ENCODE peak calls at places on chromosomes 5 and 9, in five cellular contexts. One of them, this sample, is unnamed.
A peak's percentile ranks its signal among the peaks of the same experiment; 100 is the strongest.

GRCh38 chr9:19233344-19233743 is 2.9 kb downstream of the DENND4C start:
- DNase-seq in neuronal stem cell: no peak
- DNase-seq in H1: no peak
- DNase-seq in trophoblast cell: no peak
- DNase-seq in H9: no peak
- DNase-seq in this sample: no peak

GRCh38 chr5:37867634-37868033 is 27.8 kb upstream of the GDNF start:
- DNase-seq in neuronal stem cell: no peak
- DNase-seq in H1: no peak
- DNase-seq in trophoblast cell: no peak
- DNase-seq in H9: no peak
- DNase-seq in this sample: peak; percentile 74

GRCh38 chr9:38371495-38371894 is 21.0 kb upstream of the ALDH1B1 start:
- DNase-seq in neuronal stem cell: no peak
- DNase-seq in H1: no peak
- DNase-seq in trophoblast cell: peak; percentile 63
- DNase-seq in H9: no peak
- DNase-seq in this sample: no peak

GRCh38 chr9:5425006-5425628 is 12.6 kb downstream of the PLGRKT start:
- DNase-seq in neuronal stem cell: no peak
- DNase-seq in H1: no peak
- DNase-seq in trophoblast cell: peak; percentile 76
- DNase-seq in H9: no peak
- DNase-seq in this sample: peak; percentile 31

GRCh38 chr5:102922839-102923477 is 167.9 kb downstream of the PAM start:
- DNase-seq in neuronal stem cell: no peak
- DNase-seq in H1: no peak
- DNase-seq in trophoblast cell: no peak
- DNase-seq in H9: no peak
- DNase-seq in this sample: peak; percentile 11

GRCh38 chr5:92605591-92605990 is 975.4 kb downstream of the NR2F1-AS1 start:
- DNase-seq in neuronal stem cell: no peak
- DNase-seq in H1: no peak
- DNase-seq in trophoblast cell: no peak
- DNase-seq in H9: no peak
- DNase-seq in this sample: no peak

GRCh38 chr5:67652212-67652611 is 455.6 kb upstream of the CD180 start:
- DNase-seq in neuronal stem cell: no peak
- DNase-seq in H1: no peak
- DNase-seq in trophoblast cell: no peak
- DNase-seq in H9: no peak
- DNase-seq in this sample: no peak

GRCh38 chr5:153491408-153491807 is 938 bp downstream of the GRIA1 start:
- DNase-seq in neuronal stem cell: no peak
- DNase-seq in H1: no peak
- DNase-seq in trophoblast cell: no peak
- DNase-seq in H9: no peak
- DNase-seq in this sample: no peak

GRCh38 chr5:168683247-168683926 is 104.2 kb upstream of the PANK3 start:
- DNase-seq in neuronal stem cell: no peak
- DNase-seq in H1: no peak
- DNase-seq in trophoblast cell: no peak
- DNase-seq in H9: no peak
- DNase-seq in this sample: no peak

GRCh38 chr9:98495530-98495929 is 213.2 kb downstream of the GABBR2 start:
- DNase-seq in neuronal stem cell: no peak
- DNase-seq in H1: no peak
- DNase-seq in trophoblast cell: no peak
- DNase-seq in H9: no peak
- DNase-seq in this sample: no peak

GRCh38 chr9:98491231-98491651 is 217.5 kb downstream of the GABBR2 start:
- DNase-seq in neuronal stem cell: no peak
- DNase-seq in H1: no peak
- DNase-seq in trophoblast cell: no peak
- DNase-seq in H9: no peak
- DNase-seq in this sample: no peak

GRCh38 chr9:98500337-98500919 is 208.3 kb downstream of the GABBR2 start:
- DNase-seq in neuronal stem cell: no peak
- DNase-seq in H1: no peak
- DNase-seq in trophoblast cell: peak; percentile 53
- DNase-seq in H9: peak; percentile 22
- DNase-seq in this sample: no peak

GRCh38 chr9:98491778-98492177 is 217.0 kb downstream of the GABBR2 start:
- DNase-seq in neuronal stem cell: no peak
- DNase-seq in H1: no peak
- DNase-seq in trophoblast cell: peak; percentile 47
- DNase-seq in H9: no peak
- DNase-seq in this sample: peak; percentile 60

GRCh38 chr9:98494852-98495251 is 213.9 kb downstream of the GABBR2 start:
- DNase-seq in neuronal stem cell: no peak
- DNase-seq in H1: no peak
- DNase-seq in trophoblast cell: no peak
- DNase-seq in H9: no peak
- DNase-seq in this sample: no peak
- H2BK12ac ChIP-seq in neuronal stem cell: no peak overlapping the region
- H2BK12ac ChIP-seq in H1: no peak overlapping the region
- H2BK12ac ChIP-seq in trophoblast cell: no peak overlapping the region
- H2BK12ac ChIP-seq in H9: no peak overlapping the region
- H2BK12ac ChIP-seq in this sample: no peak overlapping the region

GRCh38 chr5:111999286-111999685 is 242.3 kb upstream of the NREP start:
- DNase-seq in neuronal stem cell: no peak
- DNase-seq in H1: no peak
- DNase-seq in trophoblast cell: no peak
- DNase-seq in H9: no peak
- DNase-seq in this sample: peak; percentile 62

GRCh38 chr5:111996574-111996973 is 239.6 kb upstream of the NREP start:
- DNase-seq in neuronal stem cell: no peak
- DNase-seq in H1: no peak
- DNase-seq in trophoblast cell: no peak
- DNase-seq in H9: no peak
- DNase-seq in this sample: no peak

GRCh38 chr5:111995701-111996100 is 238.7 kb upstream of the NREP start:
- DNase-seq in neuronal stem cell: no peak
- DNase-seq in H1: no peak
- DNase-seq in trophoblast cell: no peak
- DNase-seq in H9: no peak
- DNase-seq in this sample: no peak

GRCh38 chr5:111998871-111999270 is 241.9 kb upstream of the NREP start:
- DNase-seq in neuronal stem cell: no peak
- DNase-seq in H1: no peak
- DNase-seq in trophoblast cell: no peak
- DNase-seq in H9: no peak
- DNase-seq in this sample: no peak

DNA sequence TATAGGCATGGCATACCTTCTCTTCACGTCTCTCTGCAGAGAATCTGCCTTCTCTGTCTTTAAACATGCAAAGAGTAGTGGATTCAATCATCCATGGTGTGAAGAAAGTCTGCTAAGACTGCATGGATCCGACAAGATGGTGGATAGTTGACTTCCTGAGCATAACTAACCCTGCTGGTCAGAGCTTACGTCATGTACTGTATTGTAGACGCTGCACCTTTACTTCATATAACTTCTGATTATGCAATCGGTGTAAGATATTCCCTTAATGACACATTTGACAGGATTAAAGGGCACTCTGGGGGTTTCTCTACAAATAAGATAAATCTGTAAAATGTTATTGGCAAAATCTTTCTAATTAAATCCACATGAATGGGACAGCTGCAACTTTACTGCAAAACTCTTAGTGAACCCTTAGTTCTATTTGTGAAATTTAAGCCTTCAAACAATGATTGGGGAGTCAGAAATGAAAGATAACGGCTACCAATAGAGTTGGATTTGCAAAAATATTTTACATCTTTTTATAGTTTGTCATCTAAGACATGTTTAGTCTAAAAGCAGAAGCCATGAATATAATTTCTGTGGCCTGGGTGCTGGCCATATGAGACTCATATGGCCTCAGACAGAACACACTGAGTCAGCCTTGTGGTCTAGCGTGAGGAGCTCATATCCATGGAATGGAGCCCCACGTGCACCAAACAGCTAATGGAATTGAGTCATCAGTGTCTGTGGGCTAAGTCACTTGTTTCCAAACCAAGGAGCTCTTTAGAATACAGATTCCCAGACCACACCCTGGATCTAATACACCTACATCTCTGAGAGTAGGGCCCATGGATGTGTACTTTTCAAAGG is 240.5 kb upstream of the NREP start:
- DNase-seq in neuronal stem cell: no peak
- DNase-seq in H1: no peak
- DNase-seq in trophoblast cell: peak; percentile 46
- DNase-seq in H9: no peak
- DNase-seq in this sample: peak; percentile 99
- H3K27ac ChIP-seq in neuronal stem cell: no peak overlapping the region
- H3K27ac ChIP-seq in H1: no peak overlapping the region
- H3K27ac ChIP-seq in trophoblast cell: no peak overlapping the region
- H3K27ac ChIP-seq in H9: no peak overlapping the region
- H3K27ac ChIP-seq in this sample: peak overlapping the region; percentile 21

GRCh38 chr9:87787735-87788134 is 61.8 kb downstream of the CTSL start:
- DNase-seq in neuronal stem cell: no peak
- DNase-seq in H1: no peak
- DNase-seq in trophoblast cell: no peak
- DNase-seq in H9: no peak
- DNase-seq in this sample: peak; percentile 8
- H2BK12ac ChIP-seq in neuronal stem cell: no peak overlapping the region
- H2BK12ac ChIP-seq in H1: no peak overlapping the region
- H2BK12ac ChIP-seq in trophoblast cell: no peak overlapping the region
- H2BK12ac ChIP-seq in H9: no peak overlapping the region
- H2BK12ac ChIP-seq in this sample: no peak overlapping the region

DNA sequence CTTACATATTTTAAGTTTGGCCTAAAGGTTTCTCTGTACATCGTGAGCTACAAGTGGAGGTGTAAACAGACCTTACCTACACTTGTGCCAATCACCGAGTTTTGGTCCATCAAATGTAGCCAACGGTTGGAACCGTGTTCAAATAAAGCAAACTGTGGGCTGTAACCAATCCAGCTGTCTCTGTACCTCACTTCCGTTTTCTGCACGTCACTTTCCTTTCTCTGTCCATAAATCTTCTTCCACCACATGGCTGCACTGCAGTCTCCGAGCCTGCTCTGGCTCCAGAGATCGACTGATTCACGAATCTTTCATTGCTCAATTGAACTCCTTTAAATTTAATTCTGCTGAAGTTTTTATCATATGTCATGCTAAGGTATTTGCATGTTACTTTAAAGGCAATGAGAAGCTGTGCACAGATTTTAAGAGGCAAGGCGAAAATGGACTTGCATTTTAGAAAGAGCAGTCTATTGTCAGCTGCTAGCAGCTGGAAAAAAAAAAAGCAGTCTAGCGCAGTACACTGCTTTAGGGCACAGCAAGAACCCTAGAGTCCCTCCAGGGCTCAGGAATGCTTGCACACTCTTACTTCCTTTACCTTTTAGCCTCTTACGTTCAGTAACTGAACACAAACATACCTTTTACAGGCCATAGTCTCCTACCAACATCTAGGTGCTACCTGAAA is 13.2 kb downstream of the TTC39B start:
- DNase-seq in neuronal stem cell: no peak
- DNase-seq in H1: no peak
- DNase-seq in trophoblast cell: no peak
- DNase-seq in H9: no peak
- DNase-seq in this sample: peak; percentile 48
- H3K27ac ChIP-seq in neuronal stem cell: no peak overlapping the region
- H3K27ac ChIP-seq in H1: no peak overlapping the region
- H3K27ac ChIP-seq in trophoblast cell: no peak overlapping the region
- H3K27ac ChIP-seq in H9: no peak overlapping the region
- H3K27ac ChIP-seq in this sample: peak overlapping the region; percentile 91

GRCh38 chr5:138351056-138351455 is 1.4 kb upstream of the KDM3B start:
- DNase-seq in neuronal stem cell: no peak
- DNase-seq in H1: no peak
- DNase-seq in trophoblast cell: no peak
- DNase-seq in H9: no peak
- DNase-seq in this sample: no peak

GRCh38 chr5:138352071-138352721 is at the start of gene KDM3B:
- DNase-seq in neuronal stem cell: peak; percentile 89
- DNase-seq in H1: peak; percentile 83
- DNase-seq in trophoblast cell: peak; percentile 97
- DNase-seq in H9: peak; percentile 92
- DNase-seq in this sample: peak; percentile 82

GRCh38 chr5:138352722-138353549 is 451 bp downstream of the KDM3B start:
- DNase-seq in neuronal stem cell: peak; percentile 63
- DNase-seq in H1: no peak
- DNase-seq in trophoblast cell: peak; percentile 74
- DNase-seq in H9: peak; percentile 62
- DNase-seq in this sample: peak; percentile 74

GRCh38 chr5:138349842-138350635 is 2.4 kb upstream of the KDM3B start:
- DNase-seq in neuronal stem cell: no peak
- DNase-seq in H1: no peak
- DNase-seq in trophoblast cell: no peak
- DNase-seq in H9: no peak
- DNase-seq in this sample: no peak

GRCh38 chr5:138351517-138351916 is 968 bp upstream of the KDM3B start:
- DNase-seq in neuronal stem cell: no peak
- DNase-seq in H1: no peak
- DNase-seq in trophoblast cell: no peak
- DNase-seq in H9: no peak
- DNase-seq in this sample: no peak
- H2BK12ac ChIP-seq in neuronal stem cell: no peak overlapping the region
- H2BK12ac ChIP-seq in H1: no peak overlapping the region
- H2BK12ac ChIP-seq in trophoblast cell: no peak overlapping the region
- H2BK12ac ChIP-seq in H9: no peak overlapping the region
- H2BK12ac ChIP-seq in this sample: no peak overlapping the region

GRCh38 chr9:97923529-97924108 is 1.3 kb upstream of the TRMO start:
- DNase-seq in neuronal stem cell: peak; percentile 57
- DNase-seq in H1: no peak
- DNase-seq in trophoblast cell: peak; percentile 88
- DNase-seq in H9: peak; percentile 52
- DNase-seq in this sample: peak; percentile 91
- H3K27ac ChIP-seq in neuronal stem cell: no peak overlapping the region
- H3K27ac ChIP-seq in H1: no peak overlapping the region
- H3K27ac ChIP-seq in trophoblast cell: no peak overlapping the region
- H3K27ac ChIP-seq in H9: no peak overlapping the region
- H3K27ac ChIP-seq in this sample: no peak overlapping the region

DNA sequence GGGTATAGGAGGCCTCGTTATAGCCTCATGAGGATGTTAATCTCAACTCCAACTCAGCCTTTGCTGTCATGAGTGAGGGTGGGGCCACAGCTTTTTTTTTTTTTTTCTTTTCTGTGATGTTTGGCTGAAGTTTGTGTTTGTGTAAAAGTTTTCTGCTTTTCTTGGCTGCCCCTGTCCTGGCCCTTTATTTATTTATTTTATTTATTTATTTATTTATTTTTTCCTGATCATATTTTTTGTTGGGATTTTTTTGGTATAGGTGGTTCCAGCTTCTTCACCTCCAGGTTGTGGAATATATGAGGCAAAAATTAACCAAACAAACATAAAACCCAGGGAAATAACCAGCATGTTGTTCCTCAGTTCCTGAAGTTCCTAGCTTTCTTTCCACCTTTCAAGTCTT is 8.6 kb downstream of the GARIN3 start:
- DNase-seq in neuronal stem cell: no peak
- DNase-seq in H1: no peak
- DNase-seq in trophoblast cell: no peak
- DNase-seq in H9: no peak
- DNase-seq in this sample: no peak
- H2BK12ac ChIP-seq in neuronal stem cell: no peak overlapping the region
- H2BK12ac ChIP-seq in H1: no peak overlapping the region
- H2BK12ac ChIP-seq in trophoblast cell: no peak overlapping the region
- H2BK12ac ChIP-seq in H9: no peak overlapping the region
- H2BK12ac ChIP-seq in this sample: no peak overlapping the region

GRCh38 chr5:120631611-120632010 is 167.5 kb downstream of the PRR16 start:
- DNase-seq in neuronal stem cell: no peak
- DNase-seq in H1: no peak
- DNase-seq in trophoblast cell: no peak
- DNase-seq in H9: no peak
- DNase-seq in this sample: no peak
- H3K27ac ChIP-seq in neuronal stem cell: no peak overlapping the region
- H3K27ac ChIP-seq in H1: no peak overlapping the region
- H3K27ac ChIP-seq in trophoblast cell: no peak overlapping the region
- H3K27ac ChIP-seq in H9: no peak overlapping the region
- H3K27ac ChIP-seq in this sample: no peak overlapping the region

This sample was measured in mesenchymal stem cell.